ENCODE peak calls at places on chromosomes 16 and 17, in six cellular contexts. P is cardiac fibroblast, W is iris pigment epithelial cell, Y is AG08395, A is body of pancreas, I is activated T-cell treated with anti-CD3 and anti-CD28 coated beads for 48 hours. H is an unnamed sample.

GRCh38 chr16:54697677-54698076 is 233.0 kb upstream of the IRX5 start:
- DNase-seq in A (no peak), W (no peak), I (no peak), Y (no peak), P (no peak), H (no peak)

GRCh38 chr17:68892658-68893057 is 62.5 kb downstream of the ABCA8 start:
- DNase-seq in P (no peak), W (peak), A (no peak), I (no peak), Y (no peak), H (no peak)

GRCh38 chr17:57121308-57122042 is 36.4 kb downstream of the AKAP1 start:
- DNase-seq in I (no peak), A (peak), Y (peak), W (peak), P (peak), H (no peak)

GRCh38 chr16:30095166-30096078 is 591 bp downstream of the YPEL3 start:
- DNase-seq in I (no peak), Y (no peak), W (no peak), A (peak), P (no peak), H (no peak)

GRCh38 chr17:75594499-75595283 is 7.1 kb downstream of the MYO15B start:
- DNase-seq in A (no peak), W (no peak), I (no peak), P (no peak), Y (no peak), H (no peak)

GRCh38 chr17:68661265-68662036 is 60.3 kb upstream of the FAM20A start:
- DNase-seq in I (no peak), P (no peak), Y (no peak), A (no peak), W (no peak), H (no peak)

GRCh38 chr17:46020023-46020735 is 21.1 kb downstream of the STH start:
- DNase-seq in Y (no peak), P (no peak), A (no peak), I (peak), W (no peak), H (no peak)

GRCh38 chr17:37826497-37827115 is 81.7 kb upstream of the HNF1B start:
- DNase-seq in W (no peak), P (no peak), I (no peak), A (no peak), Y (no peak), H (no peak)

GRCh38 chr16:57422026-57422944 is 17.7 kb downstream of the CCL17 start:
- DNase-seq in I (no peak), Y (peak), P (peak), W (peak), A (peak), H (no peak)

GRCh38 chr17:55496094-55496881 is 15.0 kb downstream of the SMIM36 start:
- DNase-seq in I (no peak), A (no peak), W (peak), Y (peak), P (peak), H (peak)

GRCh38 chr17:18921912-18922451 is 30.0 kb upstream of the SLC5A10 start:
- DNase-seq in A (no peak), W (peak), Y (no peak), P (peak), I (no peak), H (no peak)

GRCh38 chr16:286491-287297 is 3.7 kb downstream of the PDIA2 start:
- DNase-seq in A (no peak), I (no peak), P (no peak), Y (no peak), W (no peak), H (no peak)

GRCh38 chr17:49870298-49870697 is 22.4 kb upstream of the TAC4 start:
- DNase-seq in A (no peak), P (no peak), Y (no peak), I (no peak), W (no peak), H (no peak)

GRCh38 chr16:57615813-57616212 is 12.6 kb upstream of the ADGRG1 start:
- DNase-seq in W (no peak), I (no peak), P (no peak), A (no peak), Y (no peak), H (no peak)

GRCh38 chr17:78960945-78961344 is 18.8 kb downstream of the LGALS3BP start:
- DNase-seq in P (peak), A (peak), I (no peak), W (no peak), Y (peak), H (no peak)

GRCh38 chr16:57409870-57410585 is 5.5 kb downstream of the CCL17 start:
- DNase-seq in I (no peak), A (no peak), W (no peak), P (peak), Y (no peak), H (peak)

GRCh38 chr17:38907930-38908675 is 17.3 kb upstream of the LASP1NB start:
- DNase-seq in A (no peak), P (no peak), Y (no peak), W (no peak), I (no peak), H (no peak)

GRCh38 chr17:58385359-58385899 is 31.9 kb downstream of the RNF43 start:
- DNase-seq in Y (no peak), A (no peak), I (no peak), W (no peak), P (no peak), H (no peak)

GRCh38 chr17:51722994-51723393 is 435.5 kb downstream of the CA10 start:
- DNase-seq in I (no peak), P (no peak), Y (no peak), A (no peak), W (no peak), H (no peak)

GRCh38 chr16:57536306-57537193 is at the start of gene CCDC102A:
- DNase-seq in P (no peak), I (peak), A (peak), Y (peak), W (no peak), H (no peak)

GRCh38 chr17:44219636-44220210 is at the start of gene UBTF:
- DNase-seq in A (peak), I (peak), P (peak), Y (no peak), W (peak), H (peak)

GRCh38 chr16:74045539-74045938 is 251.1 kb upstream of the PSMD7 start:
- DNase-seq in I (no peak), P (no peak), W (no peak), A (no peak), Y (no peak), H (no peak)

GRCh38 chr16:535446-536405 is 8.2 kb downstream of the CAPN15 start:
- DNase-seq in W (peak), A (peak), P (peak), I (no peak), Y (peak), H (peak)